ENCODE peak calls at places on chromosomes 11 and 22, in five cellular contexts. E is IMR-90, A is H1, T is HepG2, R is K562. F is an unnamed sample.

GRCh38 chr11:130675456-130675855 is 227.0 kb downstream of the ADAMTS15 start:
- DNase-seq in E (peak), A (no peak), T (no peak), R (no peak), F (no peak)

GRCh38 chr22:47328550-47329243 is 566.2 kb downstream of the TBC1D22A start:
- DNase-seq in E (peak), A (no peak), T (peak), R (peak), F (peak)

GRCh38 chr22:43213066-43213465 is 26.1 kb upstream of the TTLL12 start:
- DNase-seq in E (no peak), A (no peak), T (no peak), R (peak), F (no peak)

GRCh38 chr11:30344085-30344484 is 21.2 kb downstream of the ARL14EP start:
- DNase-seq in E (no peak), A (no peak), T (no peak), R (no peak), F (no peak)

GRCh38 chr22:46043816-46044717 is 67.1 kb upstream of the WNT7B start:
- DNase-seq in E (no peak), A (no peak), T (no peak), R (no peak), F (no peak)

GRCh38 chr22:32920032-32920628 is 118.6 kb downstream of the TIMP3 start:
- DNase-seq in E (peak), A (no peak), T (no peak), R (no peak), F (no peak)

GRCh38 chr11:121596195-121597145 is 143.7 kb upstream of the SORL1-AS1 start:
- DNase-seq in E (peak), A (no peak), T (no peak), R (no peak), F (no peak)

GRCh38 chr11:113274708-113275582 is 39.4 kb upstream of the TTC12 start:
- DNase-seq in E (no peak), A (peak), T (no peak), R (no peak), F (peak)

GRCh38 chr22:36156515-36157419 is 3.8 kb downstream of the APOL3 start:
- DNase-seq in E (peak), A (no peak), T (peak), R (peak), F (no peak)

GRCh38 chr11:86292912-86293606 is 9.0 kb upstream of the HIKESHI start:
- DNase-seq in E (no peak), A (no peak), T (no peak), R (no peak), F (no peak)

GRCh38 chr22:37248251-37248650 is 4.2 kb upstream of the RAC2 start:
- DNase-seq in E (no peak), A (no peak), T (no peak), R (no peak), F (no peak)

GRCh38 chr11:45982656-45983470 is 60.4 kb downstream of the LARGE2 start:
- DNase-seq in E (peak), A (peak), T (no peak), R (peak), F (peak)

GRCh38 chr11:64712430-64713030 is 10.5 kb downstream of the NRXN2 start:
- DNase-seq in E (no peak), A (no peak), T (no peak), R (peak), F (no peak)

GRCh38 chr22:47138898-47139789 is 376.7 kb downstream of the TBC1D22A start:
- DNase-seq in E (no peak), A (no peak), T (no peak), R (no peak), F (no peak)

GRCh38 chr22:45268167-45268957 is 16.4 kb upstream of the UPK3A start:
- DNase-seq in E (no peak), A (peak), T (no peak), R (no peak), F (no peak)

GRCh38 chr22:24445481-24446290 is 18.3 kb downstream of the ADORA2A start:
- DNase-seq in E (no peak), A (no peak), T (peak), R (peak), F (no peak)

GRCh38 chr22:28014141-28015055 is 95.3 kb upstream of the PITPNB start:
- DNase-seq in E (no peak), A (no peak), T (no peak), R (no peak), F (no peak)

GRCh38 chr22:45743687-45744086 is 72.1 kb downstream of the ATXN10 start:
- DNase-seq in E (no peak), A (no peak), T (peak), R (no peak), F (no peak)

GRCh38 chr11:31687256-31687655 is 123.9 kb downstream of the PAX6 start:
- DNase-seq in E (no peak), A (no peak), T (no peak), R (no peak), F (no peak)

DNA sequence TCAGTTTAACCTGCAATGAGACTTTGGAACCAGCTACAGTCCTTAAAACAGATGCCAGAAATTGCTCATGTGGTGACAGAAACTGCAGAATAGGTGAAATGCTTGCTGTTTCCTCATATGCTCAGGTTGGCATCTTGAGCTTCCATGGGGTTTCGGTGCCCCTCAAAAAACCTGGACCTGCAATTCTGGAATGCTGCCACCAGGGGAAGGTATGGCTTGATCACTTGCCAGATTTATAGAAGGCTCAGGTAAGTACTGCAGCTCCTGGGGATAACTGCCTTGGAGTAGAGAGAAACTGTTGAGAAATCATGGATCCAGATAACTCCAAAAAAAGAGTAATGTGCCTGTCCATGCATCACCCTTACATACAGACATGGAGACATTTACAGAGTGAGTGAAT is 113.0 kb downstream of the CTTN start:
- DNase-seq in E (no peak), A (no peak), T (no peak), R (no peak), F (no peak)
- TF ChIP-seq MAFK in E (no peak), A (no peak), T (no peak), R (no peak), F (no peak)

GRCh38 chr11:72377596-72377995 is 56.7 kb downstream of the CLPB start:
- DNase-seq in E (no peak), A (no peak), T (no peak), R (no peak), F (no peak)

GRCh38 chr11:72379384-72380131 is 54.8 kb downstream of the CLPB start:
- DNase-seq in E (no peak), A (no peak), T (no peak), R (no peak), F (no peak)

GRCh38 chr11:72381584-72382090 is 52.7 kb downstream of the CLPB start:
- DNase-seq in E (no peak), A (no peak), T (no peak), R (no peak), F (no peak)

GRCh38 chr11:72380132-72380503 is 54.2 kb downstream of the CLPB start:
- DNase-seq in E (peak), A (no peak), T (no peak), R (no peak), F (no peak)

GRCh38 chr11:72378704-72379383 is 55.5 kb downstream of the CLPB start:
- DNase-seq in E (peak), A (no peak), T (no peak), R (no peak), F (no peak)
- TF ChIP-seq MAFK in E (no peak), A (no peak), T (no peak), R (no peak), F (no peak)

GRCh38 chr22:25900390-25900789 is 158.4 kb downstream of the MYO18B start:
- DNase-seq in E (no peak), A (no peak), T (no peak), R (no peak), F (no peak)
- TF ChIP-seq MAFK in E (no peak), A (no peak), T (no peak), R (no peak), F (no peak)

GRCh38 chr11:62601114-62601363 is 626 bp downstream of the MTA2 start:
- DNase-seq in E (no peak), A (no peak), T (no peak), R (peak), F (no peak)
- TF ChIP-seq MAFK in E (no peak), A (no peak), T (no peak), R (no peak), F (no peak)

GRCh38 chr11:128686745-128687177 is 7.1 kb upstream of the FLI1 start:
- DNase-seq in E (peak), A (no peak), T (no peak), R (no peak), F (peak)
- TF ChIP-seq MAFK in E (no peak), A (no peak), T (no peak), R (no peak), F (no peak)

DNA sequence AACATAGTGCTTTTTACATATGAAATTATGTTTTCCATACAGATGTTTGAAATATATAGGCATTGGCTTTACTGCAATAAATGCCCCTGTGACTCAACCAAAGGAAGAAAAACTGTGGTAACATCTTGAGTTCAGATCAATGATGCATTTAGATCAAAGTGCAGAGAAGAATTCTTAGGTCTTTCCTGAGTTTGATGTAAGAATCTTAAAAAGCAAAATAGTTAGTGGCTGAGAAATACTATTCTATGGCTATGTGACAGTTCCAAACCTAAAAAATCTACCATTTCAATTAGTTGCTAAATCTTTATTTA is 93.7 kb downstream of the SOX6 start:
- DNase-seq in E (no peak), A (no peak), T (no peak), R (no peak), F (no peak)
- TF ChIP-seq MAFK in E (no peak), A (no peak), T (no peak), R (no peak), F (no peak)

DNA sequence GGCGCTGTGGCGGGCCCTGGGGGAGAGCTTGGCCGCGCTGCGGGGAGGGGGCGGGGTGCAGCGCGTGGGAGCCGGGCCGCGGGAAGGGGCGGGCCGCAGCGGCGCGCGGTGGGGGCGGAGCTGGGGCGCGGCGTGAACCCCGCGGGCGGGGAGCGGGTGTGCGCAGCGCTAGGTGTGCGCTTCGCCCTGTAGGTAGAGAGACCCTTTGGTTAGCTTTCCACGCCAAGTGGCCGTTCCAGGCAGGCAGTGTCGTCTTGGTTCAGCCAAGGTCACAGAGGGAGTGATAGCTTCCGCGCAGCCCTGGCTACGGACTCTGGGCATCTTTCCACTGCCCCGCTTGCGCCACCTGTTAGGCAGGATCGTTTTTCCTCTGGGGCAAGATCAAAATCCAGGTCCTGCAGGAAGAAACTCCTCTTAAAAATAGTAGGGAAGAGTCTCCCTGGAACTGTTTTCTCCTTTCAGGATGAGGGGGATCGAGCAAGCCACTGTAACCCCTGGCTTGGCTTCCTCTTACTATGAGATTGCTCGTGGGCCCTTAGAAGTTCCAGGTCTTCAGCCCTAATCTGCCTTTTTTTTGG is 434 bp downstream of the BANF1 start:
- DNase-seq in E (peak), A (no peak), T (peak), R (peak), F (peak)
- TF ChIP-seq MAFK in E (no peak), A (no peak), T (no peak), R (no peak), F (no peak)

GRCh38 chr11:58734681-58735490 is 3.1 kb upstream of the GLYAT start:
- DNase-seq in E (no peak), A (no peak), T (no peak), R (no peak), F (no peak)

GRCh38 chr11:58726594-58727414 is 4.9 kb downstream of the GLYAT start:
- DNase-seq in E (no peak), A (no peak), T (no peak), R (peak), F (no peak)

GRCh38 chr11:58727415-58727797 is 4.3 kb downstream of the GLYAT start:
- DNase-seq in E (no peak), A (no peak), T (no peak), R (no peak), F (no peak)

GRCh38 chr11:58730507-58731089 is 1.1 kb downstream of the GLYAT start:
- DNase-seq in E (no peak), A (no peak), T (no peak), R (no peak), F (no peak)

DNA sequence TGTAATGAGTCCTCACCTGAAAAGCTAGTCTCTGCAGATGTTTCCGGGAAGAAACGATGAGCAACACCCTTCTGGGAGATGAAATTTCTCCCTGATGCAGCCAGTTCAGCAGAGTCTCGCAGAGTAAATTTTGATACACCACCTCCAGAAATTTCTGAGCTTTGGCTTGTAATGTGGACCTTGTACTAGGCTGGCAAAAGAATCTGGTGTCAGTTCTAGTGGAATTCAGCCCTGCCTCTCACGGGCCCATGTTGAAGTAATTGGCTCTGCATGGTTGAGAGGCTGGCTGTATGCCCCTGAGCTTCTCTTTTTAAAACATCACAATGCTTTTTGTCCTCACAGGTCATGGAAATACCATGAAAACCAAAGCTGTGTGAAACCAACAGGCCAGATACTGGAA is at the start of gene GLYAT:
- DNase-seq in E (no peak), A (no peak), T (peak), R (no peak), F (no peak)
- TF ChIP-seq MAFK in E (no peak), A (no peak), T (no peak), R (no peak), F (no peak)

F was measured in A549.